ENCODE peak calls at places on chromosomes 5 and 9, in ten cellular contexts. One of them, this sample, is unnamed.

GRCh38 chr5:16609412-16609811 is 7.4 kb downstream of the RETREG1 start:
- DNase-seq in astrocyte of the spinal cord: no peak
- DNase-seq in DND-41: no peak
- DNase-seq in right lobe of liver: no peak
- DNase-seq in colonic mucosa: no peak
- DNase-seq in AG04450: no peak
- DNase-seq in endothelial cell of umbilical vein: no peak
- DNase-seq in heart right ventricle: no peak
- DNase-seq in CD8-positive, alpha-beta T cell: no peak
- DNase-seq in GM06990: no peak
- DNase-seq in this sample: no peak

GRCh38 chr9:30172206-30172605 is 2212.2 kb upstream of the ACO1 start:
- DNase-seq in astrocyte of the spinal cord: peak
- DNase-seq in DND-41: no peak
- DNase-seq in right lobe of liver: no peak
- DNase-seq in colonic mucosa: no peak
- DNase-seq in AG04450: no peak
- DNase-seq in endothelial cell of umbilical vein: no peak
- DNase-seq in heart right ventricle: no peak
- DNase-seq in CD8-positive, alpha-beta T cell: no peak
- DNase-seq in GM06990: no peak
- DNase-seq in this sample: peak

GRCh38 chr9:131366745-131367401 is 27.0 kb upstream of the PRRC2B start:
- DNase-seq in astrocyte of the spinal cord: peak
- DNase-seq in DND-41: no peak
- DNase-seq in right lobe of liver: no peak
- DNase-seq in colonic mucosa: no peak
- DNase-seq in AG04450: no peak
- DNase-seq in endothelial cell of umbilical vein: peak
- DNase-seq in heart right ventricle: no peak
- DNase-seq in CD8-positive, alpha-beta T cell: no peak
- DNase-seq in GM06990: no peak
- DNase-seq in this sample: no peak

GRCh38 chr5:89686081-89686765 is 723.3 kb downstream of the CETN3 start:
- DNase-seq in astrocyte of the spinal cord: no peak
- DNase-seq in DND-41: no peak
- DNase-seq in right lobe of liver: no peak
- DNase-seq in colonic mucosa: no peak
- DNase-seq in AG04450: no peak
- DNase-seq in endothelial cell of umbilical vein: no peak
- DNase-seq in heart right ventricle: no peak
- DNase-seq in CD8-positive, alpha-beta T cell: no peak
- DNase-seq in GM06990: no peak
- DNase-seq in this sample: no peak

GRCh38 chr5:95723632-95724369 is 7.3 kb upstream of the RHOBTB3 start:
- DNase-seq in astrocyte of the spinal cord: no peak
- DNase-seq in DND-41: peak
- DNase-seq in right lobe of liver: no peak
- DNase-seq in colonic mucosa: no peak
- DNase-seq in AG04450: no peak
- DNase-seq in endothelial cell of umbilical vein: peak
- DNase-seq in heart right ventricle: no peak
- DNase-seq in CD8-positive, alpha-beta T cell: no peak
- DNase-seq in GM06990: no peak
- DNase-seq in this sample: no peak

GRCh38 chr5:105283134-105283533 is 1720.5 kb upstream of the NUDT12 start:
- DNase-seq in astrocyte of the spinal cord: no peak
- DNase-seq in DND-41: no peak
- DNase-seq in right lobe of liver: no peak
- DNase-seq in colonic mucosa: no peak
- DNase-seq in AG04450: no peak
- DNase-seq in endothelial cell of umbilical vein: no peak
- DNase-seq in heart right ventricle: no peak
- DNase-seq in CD8-positive, alpha-beta T cell: no peak
- DNase-seq in GM06990: no peak
- DNase-seq in this sample: no peak

GRCh38 chr9:15211994-15212501 is 95.0 kb downstream of the TTC39B start:
- DNase-seq in astrocyte of the spinal cord: peak
- DNase-seq in DND-41: no peak
- DNase-seq in right lobe of liver: no peak
- DNase-seq in colonic mucosa: no peak
- DNase-seq in AG04450: no peak
- DNase-seq in endothelial cell of umbilical vein: no peak
- DNase-seq in heart right ventricle: no peak
- DNase-seq in CD8-positive, alpha-beta T cell: no peak
- DNase-seq in GM06990: no peak
- DNase-seq in this sample: peak

GRCh38 chr5:138724470-138725146 is 28.6 kb upstream of the CTNNA1 start:
- DNase-seq in astrocyte of the spinal cord: no peak
- DNase-seq in DND-41: no peak
- DNase-seq in right lobe of liver: no peak
- DNase-seq in colonic mucosa: no peak
- DNase-seq in AG04450: no peak
- DNase-seq in endothelial cell of umbilical vein: peak
- DNase-seq in heart right ventricle: peak
- DNase-seq in CD8-positive, alpha-beta T cell: no peak
- DNase-seq in GM06990: no peak
- DNase-seq in this sample: no peak

GRCh38 chr9:107737987-107738743 is 248.6 kb upstream of the KLF4 start:
- DNase-seq in astrocyte of the spinal cord: peak
- DNase-seq in DND-41: no peak
- DNase-seq in right lobe of liver: no peak
- DNase-seq in colonic mucosa: peak
- DNase-seq in AG04450: peak
- DNase-seq in endothelial cell of umbilical vein: peak
- DNase-seq in heart right ventricle: peak
- DNase-seq in CD8-positive, alpha-beta T cell: no peak
- DNase-seq in GM06990: no peak
- DNase-seq in this sample: no peak

GRCh38 chr9:16561121-16561520 is 309.3 kb downstream of the BNC2 start:
- DNase-seq in astrocyte of the spinal cord: no peak
- DNase-seq in DND-41: no peak
- DNase-seq in right lobe of liver: no peak
- DNase-seq in colonic mucosa: no peak
- DNase-seq in AG04450: no peak
- DNase-seq in endothelial cell of umbilical vein: no peak
- DNase-seq in heart right ventricle: no peak
- DNase-seq in CD8-positive, alpha-beta T cell: no peak
- DNase-seq in GM06990: no peak
- DNase-seq in this sample: no peak

GRCh38 chr5:105954341-105954740 is 1716.4 kb downstream of the EFNA5 start:
- DNase-seq in astrocyte of the spinal cord: no peak
- DNase-seq in DND-41: no peak
- DNase-seq in right lobe of liver: no peak
- DNase-seq in colonic mucosa: no peak
- DNase-seq in AG04450: no peak
- DNase-seq in endothelial cell of umbilical vein: no peak
- DNase-seq in heart right ventricle: no peak
- DNase-seq in CD8-positive, alpha-beta T cell: no peak
- DNase-seq in GM06990: no peak
- DNase-seq in this sample: no peak

GRCh38 chr9:111301195-111301594 is 28.8 kb downstream of the OR2K2 start:
- DNase-seq in astrocyte of the spinal cord: peak
- DNase-seq in DND-41: no peak
- DNase-seq in right lobe of liver: no peak
- DNase-seq in colonic mucosa: no peak
- DNase-seq in AG04450: no peak
- DNase-seq in endothelial cell of umbilical vein: no peak
- DNase-seq in heart right ventricle: no peak
- DNase-seq in CD8-positive, alpha-beta T cell: no peak
- DNase-seq in GM06990: no peak
- DNase-seq in this sample: no peak

GRCh38 chr5:94326579-94326978 is 291.8 kb downstream of the KIAA0825 start:
- DNase-seq in astrocyte of the spinal cord: no peak
- DNase-seq in DND-41: no peak
- DNase-seq in right lobe of liver: no peak
- DNase-seq in colonic mucosa: no peak
- DNase-seq in AG04450: no peak
- DNase-seq in endothelial cell of umbilical vein: no peak
- DNase-seq in heart right ventricle: no peak
- DNase-seq in CD8-positive, alpha-beta T cell: no peak
- DNase-seq in GM06990: no peak
- DNase-seq in this sample: no peak
- H3K4me3 ChIP-seq in astrocyte of the spinal cord: no peak
- H3K4me3 ChIP-seq in DND-41: no peak
- H3K4me3 ChIP-seq in right lobe of liver: no peak
- H3K4me3 ChIP-seq in colonic mucosa: no peak
- H3K4me3 ChIP-seq in AG04450: no peak
- H3K4me3 ChIP-seq in endothelial cell of umbilical vein: no peak
- H3K4me3 ChIP-seq in heart right ventricle: no peak
- H3K4me3 ChIP-seq in CD8-positive, alpha-beta T cell: no peak
- H3K4me3 ChIP-seq in GM06990: no peak
- H3K4me3 ChIP-seq in this sample: no peak

DNA sequence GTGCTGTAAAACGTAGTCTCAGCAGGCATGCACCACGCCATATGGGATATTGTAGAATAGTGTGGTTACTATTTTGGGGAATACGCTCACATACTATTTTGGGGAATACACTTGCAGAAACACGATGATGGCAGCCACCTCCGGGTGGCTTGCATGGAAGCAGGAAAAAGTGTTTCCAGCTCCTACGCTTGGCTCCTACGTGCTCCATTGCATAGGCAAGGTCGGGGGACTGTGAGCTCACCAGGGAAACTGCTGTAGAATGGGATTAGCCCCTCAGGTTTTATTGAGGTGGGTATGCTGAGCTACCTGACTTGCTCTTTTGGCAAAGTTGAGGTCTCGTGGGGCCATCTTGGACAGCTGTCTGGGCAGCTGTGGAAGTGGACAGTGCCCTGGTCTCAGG is 160.4 kb upstream of the NFIL3 start:
- DNase-seq in astrocyte of the spinal cord: no peak
- DNase-seq in DND-41: no peak
- DNase-seq in right lobe of liver: no peak
- DNase-seq in colonic mucosa: no peak
- DNase-seq in AG04450: no peak
- DNase-seq in endothelial cell of umbilical vein: no peak
- DNase-seq in heart right ventricle: no peak
- DNase-seq in CD8-positive, alpha-beta T cell: no peak
- DNase-seq in GM06990: no peak
- DNase-seq in this sample: no peak
- TF ChIP-seq CTCF in astrocyte of the spinal cord: no peak
- TF ChIP-seq CTCF in DND-41: no peak
- TF ChIP-seq CTCF in right lobe of liver: no peak
- TF ChIP-seq CTCF in colonic mucosa: no peak
- TF ChIP-seq CTCF in AG04450: no peak
- TF ChIP-seq CTCF in endothelial cell of umbilical vein: no peak
- TF ChIP-seq CTCF in heart right ventricle: no peak
- TF ChIP-seq CTCF in CD8-positive, alpha-beta T cell: no peak
- TF ChIP-seq CTCF in GM06990: no peak
- TF ChIP-seq CTCF in this sample: no peak

GRCh38 chr9:123267481-123268239 is 726 bp downstream of the STRBP start:
- DNase-seq in astrocyte of the spinal cord: no peak
- DNase-seq in DND-41: peak
- DNase-seq in right lobe of liver: peak
- DNase-seq in colonic mucosa: peak
- DNase-seq in AG04450: no peak
- DNase-seq in endothelial cell of umbilical vein: no peak
- DNase-seq in heart right ventricle: peak
- DNase-seq in CD8-positive, alpha-beta T cell: no peak
- DNase-seq in GM06990: peak
- DNase-seq in this sample: no peak

GRCh38 chr9:123268240-123268949 is at the start of gene STRBP:
- DNase-seq in astrocyte of the spinal cord: peak
- DNase-seq in DND-41: peak
- DNase-seq in right lobe of liver: peak
- DNase-seq in colonic mucosa: peak
- DNase-seq in AG04450: peak
- DNase-seq in endothelial cell of umbilical vein: peak
- DNase-seq in heart right ventricle: peak
- DNase-seq in CD8-positive, alpha-beta T cell: peak
- DNase-seq in GM06990: peak
- DNase-seq in this sample: peak

GRCh38 chr9:123266655-123267421 is 1.5 kb downstream of the STRBP start:
- DNase-seq in astrocyte of the spinal cord: no peak
- DNase-seq in DND-41: no peak
- DNase-seq in right lobe of liver: no peak
- DNase-seq in colonic mucosa: no peak
- DNase-seq in AG04450: no peak
- DNase-seq in endothelial cell of umbilical vein: no peak
- DNase-seq in heart right ventricle: no peak
- DNase-seq in CD8-positive, alpha-beta T cell: no peak
- DNase-seq in GM06990: no peak
- DNase-seq in this sample: no peak

GRCh38 chr9:123263227-123263626 is 5.2 kb downstream of the STRBP start:
- DNase-seq in astrocyte of the spinal cord: no peak
- DNase-seq in DND-41: no peak
- DNase-seq in right lobe of liver: no peak
- DNase-seq in colonic mucosa: no peak
- DNase-seq in AG04450: no peak
- DNase-seq in endothelial cell of umbilical vein: no peak
- DNase-seq in heart right ventricle: no peak
- DNase-seq in CD8-positive, alpha-beta T cell: no peak
- DNase-seq in GM06990: no peak
- DNase-seq in this sample: no peak

GRCh38 chr9:123265833-123266232 is 2.6 kb downstream of the STRBP start:
- DNase-seq in astrocyte of the spinal cord: no peak
- DNase-seq in DND-41: no peak
- DNase-seq in right lobe of liver: no peak
- DNase-seq in colonic mucosa: peak
- DNase-seq in AG04450: no peak
- DNase-seq in endothelial cell of umbilical vein: no peak
- DNase-seq in heart right ventricle: no peak
- DNase-seq in CD8-positive, alpha-beta T cell: no peak
- DNase-seq in GM06990: no peak
- DNase-seq in this sample: no peak
- H3K4me3 ChIP-seq in astrocyte of the spinal cord: no peak
- H3K4me3 ChIP-seq in DND-41: no peak
- H3K4me3 ChIP-seq in right lobe of liver: no peak
- H3K4me3 ChIP-seq in colonic mucosa: no peak
- H3K4me3 ChIP-seq in AG04450: no peak
- H3K4me3 ChIP-seq in endothelial cell of umbilical vein: no peak
- H3K4me3 ChIP-seq in heart right ventricle: no peak
- H3K4me3 ChIP-seq in CD8-positive, alpha-beta T cell: no peak
- H3K4me3 ChIP-seq in GM06990: no peak
- H3K4me3 ChIP-seq in this sample: no peak

GRCh38 chr5:110784901-110785300 is 46.1 kb downstream of the SLC25A46 start:
- DNase-seq in astrocyte of the spinal cord: peak
- DNase-seq in DND-41: no peak
- DNase-seq in right lobe of liver: no peak
- DNase-seq in colonic mucosa: no peak
- DNase-seq in AG04450: no peak
- DNase-seq in endothelial cell of umbilical vein: no peak
- DNase-seq in heart right ventricle: no peak
- DNase-seq in CD8-positive, alpha-beta T cell: no peak
- DNase-seq in GM06990: no peak
- DNase-seq in this sample: no peak

GRCh38 chr5:110785356-110785755 is 46.5 kb downstream of the SLC25A46 start:
- DNase-seq in astrocyte of the spinal cord: peak
- DNase-seq in DND-41: no peak
- DNase-seq in right lobe of liver: no peak
- DNase-seq in colonic mucosa: no peak
- DNase-seq in AG04450: no peak
- DNase-seq in endothelial cell of umbilical vein: no peak
- DNase-seq in heart right ventricle: no peak
- DNase-seq in CD8-positive, alpha-beta T cell: no peak
- DNase-seq in GM06990: no peak
- DNase-seq in this sample: no peak

DNA sequence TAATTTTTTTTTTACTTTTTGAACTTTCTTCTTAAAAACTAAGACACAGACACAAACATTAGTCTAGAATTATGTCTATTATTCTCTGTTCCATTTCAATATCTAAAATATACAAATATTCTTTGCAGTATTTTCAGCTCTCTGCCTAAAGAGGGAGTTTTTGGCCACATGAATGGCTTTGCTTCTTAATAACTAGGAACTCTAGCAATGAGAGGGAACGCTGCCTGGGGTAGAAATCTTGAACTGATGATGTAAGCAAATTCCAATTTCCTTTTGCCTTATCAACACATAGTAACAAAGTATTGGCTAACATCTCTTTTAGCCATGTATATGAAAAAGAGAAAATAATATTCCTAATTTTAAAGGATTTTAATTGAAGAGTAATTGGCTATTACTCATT is 51.9 kb downstream of the SLC25A46 start:
- DNase-seq in astrocyte of the spinal cord: peak
- DNase-seq in DND-41: no peak
- DNase-seq in right lobe of liver: no peak
- DNase-seq in colonic mucosa: no peak
- DNase-seq in AG04450: peak
- DNase-seq in endothelial cell of umbilical vein: no peak
- DNase-seq in heart right ventricle: no peak
- DNase-seq in CD8-positive, alpha-beta T cell: no peak
- DNase-seq in GM06990: no peak
- DNase-seq in this sample: no peak
- TF ChIP-seq CTCF in astrocyte of the spinal cord: peak
- TF ChIP-seq CTCF in DND-41: peak
- TF ChIP-seq CTCF in right lobe of liver: peak
- TF ChIP-seq CTCF in colonic mucosa: no peak
- TF ChIP-seq CTCF in AG04450: peak
- TF ChIP-seq CTCF in endothelial cell of umbilical vein: no peak
- TF ChIP-seq CTCF in heart right ventricle: no peak
- TF ChIP-seq CTCF in CD8-positive, alpha-beta T cell: no peak
- TF ChIP-seq CTCF in GM06990: no peak
- TF ChIP-seq CTCF in this sample: peak

This sample was measured in kidney epithelial cell.